ENCODE peak calls at places on chromosomes 12 and 14, in five cellular contexts. T, P, G, O and Y are unnamed samples.

GRCh38 chr14:29339491-29339890 is 572.9 kb downstream of the FOXG1 start:
- DNase-seq in P (no peak), G (no peak), T (no peak), O (no peak), Y (peak)

GRCh38 chr12:38282886-38283285 is 33.7 kb upstream of the ALG10B start:
- DNase-seq in T (no peak), O (no peak), P (no peak), G (no peak), Y (peak)

GRCh38 chr12:121011820-121012219 is 4.5 kb downstream of the C12orf43 start:
- DNase-seq in T (no peak), P (no peak), O (no peak), G (no peak), Y (no peak)

GRCh38 chr12:130764073-130764472 is 48.0 kb upstream of the RIMBP2 start:
- DNase-seq in P (no peak), G (no peak), O (no peak), T (no peak), Y (peak)

GRCh38 chr12:81208193-81208946 is 130.5 kb downstream of the ACSS3 start:
- DNase-seq in O (no peak), P (peak), T (no peak), G (peak), Y (no peak)

GRCh38 chr14:68245146-68246073 is 425.8 kb downstream of the RAD51B start:
- DNase-seq in T (no peak), G (peak), O (no peak), P (no peak), Y (peak)

GRCh38 chr12:21190016-21190415 is 59.0 kb downstream of the SLCO1B1 start:
- DNase-seq in G (no peak), T (no peak), O (no peak), P (no peak), Y (no peak)

GRCh38 chr12:103401421-103401820 is 94.3 kb downstream of the C12orf42 start:
- DNase-seq in P (no peak), T (no peak), O (no peak), G (no peak), Y (peak)

GRCh38 chr14:68644101-68644500 is 148.8 kb downstream of the ZFP36L1 start:
- DNase-seq in P (no peak), G (no peak), O (no peak), T (peak), Y (no peak)

GRCh38 chr12:52308807-52309425 is 12.3 kb downstream of the KRT83 start:
- DNase-seq in O (no peak), T (peak), G (no peak), P (no peak), Y (no peak)

GRCh38 chr14:92280554-92281262 is 42.3 kb upstream of the SLC24A4 start:
- DNase-seq in P (no peak), G (no peak), O (no peak), T (no peak), Y (no peak)

GRCh38 chr12:54258286-54258685 is 21.6 kb downstream of the CBX5 start:
- DNase-seq in T (no peak), P (no peak), G (peak), O (no peak), Y (no peak)

GRCh38 chr12:102879144-102879763 is 37.8 kb downstream of the PAH start:
- DNase-seq in T (peak), G (peak), P (no peak), O (no peak), Y (peak)

GRCh38 chr12:55687746-55688145 is 20.0 kb downstream of the ITGA7 start:
- DNase-seq in O (no peak), G (no peak), T (peak), P (no peak), Y (no peak)

GRCh38 chr12:94594443-94594825 is 55.9 kb downstream of the TMCC3 start:
- DNase-seq in P (no peak), G (no peak), O (no peak), T (no peak), Y (no peak)

GRCh38 chr12:103667129-103667528 is 80.1 kb downstream of the STAB2 start:
- DNase-seq in G (no peak), O (no peak), P (no peak), T (no peak), Y (no peak)

GRCh38 chr12:80837342-80837978 is 100.3 kb downstream of the LIN7A start:
- DNase-seq in G (peak), O (no peak), P (no peak), T (no peak), Y (peak)

GRCh38 chr12:49907352-49907751 is 3.7 kb upstream of the FAIM2 start:
- DNase-seq in P (no peak), T (no peak), G (no peak), O (no peak), Y (no peak)

GRCh38 chr12:93563807-93564538 is 8.5 kb upstream of the SOCS2 start:
- DNase-seq in P (no peak), T (no peak), G (peak), O (no peak), Y (peak)

GRCh38 chr12:32124637-32125036 is 18.0 kb downstream of the BICD1 start:
- DNase-seq in G (no peak), P (no peak), O (no peak), T (no peak), Y (no peak)

GRCh38 chr14:42192659-42193425 is 586.2 kb downstream of the LRFN5 start:
- DNase-seq in T (no peak), P (no peak), G (peak), O (no peak), Y (peak)

GRCh38 chr12:89353823-89354629 is 1.7 kb upstream of the DUSP6 start:
- DNase-seq in O (no peak), P (peak), G (peak), T (peak), Y (peak)

GRCh38 chr14:55107766-55108554 is 21.1 kb upstream of the LGALS3 start:
- DNase-seq in P (peak), G (peak), T (peak), O (peak), Y (peak)

GRCh38 chr14:37559386-37559785 is 35.7 kb downstream of the FOXA1 start:
- DNase-seq in G (no peak), T (no peak), P (no peak), O (no peak), Y (peak)

GRCh38 chr14:56666716-56667115 is 87.1 kb downstream of the TMEM260 start:
- DNase-seq in T (no peak), P (no peak), G (peak), O (no peak), Y (peak)

GRCh38 chr14:23370221-23370620 is 2.4 kb upstream of the IL25 start:
- DNase-seq in G (no peak), P (no peak), T (no peak), O (no peak), Y (no peak)

GRCh38 chr12:12979731-12980259 is 20.3 kb downstream of the HEBP1 start:
- DNase-seq in O (no peak), P (no peak), T (no peak), G (peak), Y (peak)

GRCh38 chr12:62647586-62647985 is 181.0 kb downstream of the MON2 start:
- DNase-seq in O (no peak), G (peak), T (no peak), P (no peak), Y (no peak)

GRCh38 chr12:90020006-90020405 is 311.4 kb upstream of the ATP2B1 start:
- DNase-seq in G (no peak), P (no peak), O (no peak), T (no peak), Y (no peak)

GRCh38 chr12:104505095-104505819 is 48.5 kb downstream of the CHST11 start:
- DNase-seq in T (no peak), P (peak), O (no peak), G (no peak), Y (no peak)

GRCh38 chr12:124443929-124444712 is 123.3 kb downstream of the NCOR2 start:
- DNase-seq in P (no peak), T (no peak), O (no peak), G (no peak), Y (no peak)

GRCh38 chr14:56147980-56148901 is 30.0 kb downstream of the PELI2 start:
- DNase-seq in G (no peak), P (no peak), T (no peak), O (no peak), Y (no peak)

GRCh38 chr12:79063258-79063657 is 198.7 kb downstream of the SYT1 start:
- DNase-seq in P (no peak), O (no peak), G (peak), T (no peak), Y (no peak)

GRCh38 chr12:124151583-124151982 is 143.3 kb upstream of the RFLNA start:
- DNase-seq in G (no peak), T (no peak), O (no peak), P (no peak), Y (no peak)

GRCh38 chr12:112992541-112993398 is 14.5 kb downstream of the OAS2 start:
- DNase-seq in O (no peak), G (peak), T (no peak), P (peak), Y (peak)

GRCh38 chr12:105922670-105923102 is 216.1 kb downstream of the NUAK1 start:
- DNase-seq in P (no peak), T (no peak), O (no peak), G (no peak), Y (peak)

GRCh38 chr12:19978193-19978592 is 390.1 kb upstream of the PDE3A start:
- DNase-seq in G (peak), P (no peak), T (no peak), O (no peak), Y (no peak)

GRCh38 chr14:89330236-89331002 is 86.6 kb downstream of the FOXN3 start:
- DNase-seq in P (peak), O (peak), G (peak), T (peak), Y (no peak)

GRCh38 chr14:38973083-38973700 is 129.8 kb downstream of the SEC23A start:
- DNase-seq in P (no peak), O (no peak), T (no peak), G (no peak), Y (no peak)

GRCh38 chr14:81471062-81471461 is 62.6 kb downstream of the SEL1L start:
- DNase-seq in G (no peak), P (no peak), T (no peak), O (no peak), Y (no peak)

GRCh38 chr14:81474156-81474492 is 59.5 kb downstream of the SEL1L start:
- DNase-seq in O (no peak), P (no peak), G (no peak), T (no peak), Y (no peak)

GRCh38 chr14:81474685-81475324 is 58.8 kb downstream of the SEL1L start:
- DNase-seq in P (no peak), G (no peak), O (no peak), T (no peak), Y (no peak)

GRCh38 chr14:81472096-81472800 is 61.4 kb downstream of the SEL1L start:
- DNase-seq in T (no peak), P (no peak), G (no peak), O (no peak), Y (peak)

GRCh38 chr14:81473456-81474155 is 60.0 kb downstream of the SEL1L start:
- DNase-seq in O (no peak), T (no peak), P (no peak), G (no peak), Y (peak)
- TF ChIP-seq CTCF in O (no peak), T (no peak), P (no peak), G (no peak), Y (no peak)

GRCh38 chr14:21034707-21035106 is at the start of gene RNASE13:
- DNase-seq in O (no peak), G (no peak), P (no peak), T (no peak), Y (no peak)
- TF ChIP-seq CTCF in O (no peak), G (no peak), P (no peak), T (no peak), Y (no peak)

GRCh38 chr14:34981743-34982420 is 910 bp upstream of the SRP54 start:
- DNase-seq in P (peak), G (peak), O (no peak), T (no peak), Y (peak)
- TF ChIP-seq CTCF in P (peak), G (peak), O (peak), T (no peak), Y (no peak)

DNA sequence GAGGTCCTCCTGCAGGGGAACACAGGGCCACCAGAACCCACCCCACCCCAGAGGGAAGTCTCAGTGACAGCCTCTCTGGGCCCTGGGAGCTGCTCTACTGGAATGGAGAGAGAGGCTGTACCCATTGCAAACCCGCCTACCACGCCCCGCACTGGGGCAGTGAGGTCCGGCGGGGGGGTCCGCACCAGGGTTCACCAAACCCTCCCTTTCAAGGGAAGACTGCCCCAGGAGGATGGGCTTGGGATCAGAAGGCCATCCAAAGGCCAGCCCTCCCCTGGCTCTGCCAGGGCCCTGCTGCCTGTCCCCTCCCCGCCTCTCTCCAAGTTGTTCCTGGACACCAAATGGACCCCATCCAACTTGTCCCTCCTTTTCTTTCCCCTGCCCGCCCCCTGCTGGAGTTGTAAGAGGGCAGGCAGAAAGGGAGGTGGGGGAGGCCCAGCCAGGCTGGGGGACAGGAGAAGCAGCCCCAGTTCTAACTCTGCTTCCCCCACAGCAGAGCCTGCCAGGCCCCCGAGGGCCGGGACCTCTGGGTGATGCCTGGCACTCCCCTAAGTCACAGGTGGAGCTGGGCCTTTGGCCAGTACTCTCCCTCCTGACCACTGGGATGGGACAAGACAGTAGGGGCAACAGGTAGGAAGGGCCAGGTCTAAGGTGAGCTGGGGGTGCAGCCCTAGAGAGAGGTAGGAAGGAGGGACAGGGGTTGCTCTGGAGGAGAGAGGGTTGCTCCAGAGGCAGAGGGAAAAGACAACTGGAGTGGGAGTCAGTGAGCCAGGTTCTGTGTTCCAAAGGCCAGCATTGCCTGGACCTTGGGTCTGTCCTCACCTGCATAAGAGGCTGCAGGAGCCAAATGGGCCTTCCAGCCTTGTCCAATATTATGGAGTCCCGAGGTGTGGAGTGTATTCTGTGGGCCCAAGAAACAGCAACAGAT is 3.2 kb upstream of the DIO3 start:
- DNase-seq in O (no peak), P (peak), T (peak), G (peak), Y (no peak)
- TF ChIP-seq CTCF in O (no peak), P (no peak), T (peak), G (no peak), Y (no peak)